ENCODE peak calls at places on chromosomes 13 and 19, in four cellular contexts. A, O, T and Z are unnamed samples.

GRCh38 chr19:29389495-29389894 is 136.3 kb upstream of the VSTM2B start:
- DNase-seq in O (no peak), A (no peak), T (no peak), Z (no peak)

GRCh38 chr19:13430790-13431582 is 75.3 kb downstream of the CACNA1A start:
- DNase-seq in T (peak), A (no peak), O (peak), Z (no peak)

GRCh38 chr19:17213334-17213733 is 1.8 kb upstream of the USE1 start:
- DNase-seq in A (no peak), T (no peak), O (no peak), Z (no peak)

GRCh38 chr19:53772943-53773342 is 51.2 kb downstream of the NLRP12 start:
- DNase-seq in T (no peak), A (no peak), O (peak), Z (no peak)

GRCh38 chr13:50805805-50806204 is 37.7 kb downstream of the DLEU7 start:
- DNase-seq in A (no peak), T (no peak), O (no peak), Z (no peak)

GRCh38 chr13:109787135-109787954 is 962 bp upstream of the IRS2 start:
- DNase-seq in O (peak), T (no peak), A (no peak), Z (no peak)

GRCh38 chr13:113647351-113648217 is 10.4 kb downstream of the ATP4B start:
- DNase-seq in A (peak), T (no peak), O (peak), Z (peak)

GRCh38 chr13:106277483-106278154 is 257.8 kb downstream of the EFNB2 start:
- DNase-seq in T (no peak), A (no peak), O (peak), Z (no peak)

GRCh38 chr19:632228-633067 is 889 bp downstream of the POLRMT start:
- DNase-seq in O (no peak), A (no peak), T (no peak), Z (no peak)

GRCh38 chr19:28687296-28687695 is 525.7 kb downstream of the UQCRFS1 start:
- DNase-seq in O (no peak), A (no peak), T (no peak), Z (no peak)

GRCh38 chr19:34232566-34233481 is 21.5 kb upstream of the GARRE1 start:
- DNase-seq in T (peak), A (no peak), O (peak), Z (peak)

GRCh38 chr13:21304256-21304655 is 127.8 kb downstream of the MRPL57 start:
- DNase-seq in A (no peak), O (no peak), T (no peak), Z (no peak)

GRCh38 chr13:19672990-19673389 is 39.5 kb downstream of the MPHOSPH8 start:
- DNase-seq in T (no peak), O (no peak), A (no peak), Z (no peak)

GRCh38 chr19:35337984-35338296 is 9.0 kb downstream of the CD22 start:
- DNase-seq in T (no peak), O (no peak), A (no peak), Z (no peak)

GRCh38 chr13:69585656-69586055 is 522.0 kb upstream of the ATXN8OS start:
- DNase-seq in O (no peak), A (no peak), T (no peak), Z (no peak)

GRCh38 chr13:24927810-24928404 is 163.9 kb downstream of the RNF17 start:
- DNase-seq in A (no peak), O (no peak), T (no peak), Z (no peak)

GRCh38 chr13:24929196-24929595 is 165.2 kb downstream of the RNF17 start:
- DNase-seq in A (no peak), T (no peak), O (no peak), Z (no peak)

DNA sequence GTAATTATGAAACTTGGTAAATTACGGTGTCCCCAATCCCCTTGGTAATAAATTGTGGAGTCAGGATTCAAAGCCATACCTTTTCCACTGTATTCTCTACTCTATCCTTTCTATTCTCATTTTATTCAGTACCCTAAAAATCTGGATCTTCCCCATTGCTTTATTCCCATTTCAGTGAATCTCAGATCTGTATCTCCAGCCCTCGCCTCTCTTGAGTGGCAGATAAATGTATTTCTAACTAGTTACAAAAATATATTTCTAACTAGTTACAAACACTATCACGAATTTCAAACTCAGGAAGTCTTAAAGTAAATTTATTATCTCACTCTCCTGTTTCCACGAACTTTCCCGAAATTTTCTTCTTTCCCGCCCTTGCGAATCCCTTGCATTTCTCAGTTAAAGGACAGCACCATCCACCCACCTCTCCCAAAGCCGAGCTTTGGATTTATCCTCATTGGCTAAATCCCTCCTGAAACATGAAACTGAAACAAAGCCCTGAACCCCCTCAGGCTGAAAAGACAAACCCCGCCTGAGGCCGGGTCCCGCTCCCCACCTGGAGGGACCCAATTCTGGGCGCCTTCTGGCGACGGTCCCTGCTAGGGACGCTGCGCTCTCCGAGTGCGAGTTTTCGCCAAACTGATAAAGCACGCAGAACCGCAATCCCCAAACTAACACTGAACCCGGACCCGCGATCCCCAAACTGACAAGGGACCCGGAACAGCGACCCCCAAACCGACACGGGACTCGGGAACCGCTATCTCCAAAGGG is 164.3 kb upstream of the PABPC3 start:
- DNase-seq in A (no peak), O (no peak), T (no peak), Z (no peak)
- H3K4me3 ChIP-seq in A (no peak), O (peak), T (no peak), Z (no peak)

GRCh38 chr13:23870356-23871146 is 18.6 kb downstream of the MIPEP start:
- DNase-seq in O (no peak), T (no peak), A (no peak), Z (no peak)

GRCh38 chr13:23867027-23867491 is 22.1 kb downstream of the MIPEP start:
- DNase-seq in T (no peak), O (no peak), A (no peak), Z (no peak)

GRCh38 chr13:23876265-23876664 is 12.9 kb downstream of the MIPEP start:
- DNase-seq in A (no peak), O (no peak), T (no peak), Z (no peak)

GRCh38 chr13:23868521-23868920 is 20.7 kb downstream of the MIPEP start:
- DNase-seq in O (no peak), T (peak), A (no peak), Z (no peak)

GRCh38 chr13:23871616-23872220 is 17.5 kb downstream of the MIPEP start:
- DNase-seq in O (no peak), A (no peak), T (no peak), Z (no peak)
- TF ChIP-seq CTCF in O (peak), A (peak), T (peak), Z (peak)

DNA sequence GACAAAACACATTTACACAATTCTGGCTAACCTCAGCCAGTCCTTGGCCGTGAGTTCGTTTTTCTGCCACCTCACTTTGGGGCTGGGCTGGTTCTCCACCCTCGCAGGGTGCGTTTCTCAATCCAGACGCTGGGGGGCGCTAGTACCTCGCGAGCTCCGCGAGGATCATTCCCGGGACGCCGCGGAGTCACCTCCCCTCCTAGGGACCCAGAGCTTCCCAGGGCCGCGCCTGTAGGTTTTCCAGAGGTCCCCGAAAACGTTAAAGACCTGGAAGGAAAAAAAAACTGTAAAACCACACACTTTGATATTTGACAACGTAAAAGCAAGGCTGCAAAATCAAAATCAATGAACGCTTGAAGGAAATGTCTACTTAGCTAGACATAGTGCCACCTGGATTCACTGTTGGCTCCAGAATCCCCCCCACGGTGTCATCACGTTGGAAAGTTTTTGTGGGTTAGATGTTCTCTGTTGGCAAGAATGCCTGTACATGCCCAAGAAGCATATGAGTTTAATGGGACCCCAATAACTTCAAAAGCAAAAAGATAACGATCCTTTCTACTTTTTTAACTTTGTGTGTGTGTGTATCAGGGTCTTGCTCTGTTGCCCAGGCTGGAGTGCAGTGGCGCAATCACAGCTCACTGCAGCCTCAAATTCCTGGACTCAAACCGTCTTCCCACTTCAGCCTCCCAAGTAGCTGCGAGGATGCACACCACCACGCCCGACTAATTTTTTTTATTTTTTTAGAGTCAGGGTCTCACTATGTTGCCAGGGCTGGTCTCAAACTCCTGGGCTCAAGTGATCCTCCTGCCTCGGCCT is 34.5 kb upstream of the TPM4 start:
- DNase-seq in O (peak), A (no peak), T (no peak), Z (no peak)
- H3K4me3 ChIP-seq in O (peak), A (no peak), T (no peak), Z (no peak)

GRCh38 chr19:4345656-4346383 is 2.5 kb downstream of the MPND start:
- DNase-seq in O (no peak), A (no peak), T (no peak), Z (no peak)

GRCh38 chr19:4343845-4344713 is 717 bp downstream of the MPND start:
- DNase-seq in T (no peak), O (no peak), A (no peak), Z (no peak)

GRCh38 chr19:4342421-4343055 is 824 bp upstream of the MPND start:
- DNase-seq in O (peak), A (peak), T (peak), Z (peak)

GRCh38 chr19:4347521-4347920 is 4.2 kb downstream of the MPND start:
- DNase-seq in O (no peak), A (no peak), T (no peak), Z (no peak)

DNA sequence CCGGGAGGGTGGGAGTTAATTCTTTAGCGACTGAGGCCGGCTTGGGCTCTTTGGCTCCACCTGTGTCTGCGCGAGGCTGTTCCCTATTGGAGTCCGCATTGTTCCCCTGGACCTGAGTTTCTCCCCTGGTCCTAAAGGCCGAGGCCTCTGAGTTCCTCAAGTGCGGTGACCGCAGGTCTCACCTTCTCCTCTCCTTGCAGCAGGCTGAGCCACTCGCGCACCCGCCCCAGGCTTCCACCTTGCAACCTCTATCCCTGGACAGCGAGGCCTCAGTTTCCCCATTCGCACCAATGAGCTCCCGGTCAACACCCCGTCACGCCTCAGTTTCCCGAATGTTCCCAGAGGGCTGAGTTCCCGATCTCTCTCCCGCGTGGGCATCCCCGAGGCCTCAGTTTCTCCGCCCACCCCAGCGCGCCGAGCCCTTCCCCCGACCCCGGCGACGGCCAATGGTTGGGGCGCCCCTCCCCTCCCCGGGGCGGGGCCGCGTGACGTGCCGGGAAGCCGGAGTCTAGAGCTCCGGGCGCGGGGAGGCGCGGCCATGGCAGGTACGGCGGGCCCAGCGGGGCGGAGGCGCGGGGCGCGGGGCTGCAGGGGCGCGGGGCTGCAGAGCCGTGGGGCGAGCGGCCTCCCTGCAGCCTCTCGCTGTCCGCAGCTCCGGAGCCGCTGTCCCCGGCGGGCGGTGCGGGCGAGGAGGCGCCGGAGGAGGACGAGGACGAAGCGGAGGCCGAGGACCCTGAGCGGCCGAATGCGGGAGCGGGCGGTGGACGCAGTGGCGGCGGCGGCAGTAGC is at the start of gene MPND:
- DNase-seq in T (no peak), A (peak), O (peak), Z (no peak)
- TF ChIP-seq CTCF in T (peak), A (peak), O (peak), Z (peak)

DNA sequence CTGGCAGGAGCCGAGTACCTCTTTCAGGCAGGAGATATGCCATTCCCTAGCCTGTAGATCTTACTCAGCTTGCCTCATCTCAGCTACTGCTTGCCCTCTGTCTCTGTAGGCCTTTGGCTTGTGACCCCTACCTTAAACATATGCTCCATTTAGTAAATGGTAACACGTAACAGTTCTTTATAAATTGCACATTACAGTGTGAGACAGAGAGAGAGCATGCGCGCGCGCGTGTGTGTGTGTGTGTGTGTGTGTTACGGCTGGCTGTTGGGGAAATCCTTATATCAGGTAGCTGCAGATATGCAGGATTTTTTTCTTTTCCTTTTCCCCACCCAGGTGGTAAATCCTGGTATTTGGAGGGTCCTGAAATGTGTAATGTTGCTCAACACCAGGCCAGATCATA is 4.2 kb downstream of the SPINT2 start:
- DNase-seq in O (no peak), A (no peak), T (no peak), Z (no peak)
- H3K4me3 ChIP-seq in O (no peak), A (peak), T (peak), Z (no peak)

DNA sequence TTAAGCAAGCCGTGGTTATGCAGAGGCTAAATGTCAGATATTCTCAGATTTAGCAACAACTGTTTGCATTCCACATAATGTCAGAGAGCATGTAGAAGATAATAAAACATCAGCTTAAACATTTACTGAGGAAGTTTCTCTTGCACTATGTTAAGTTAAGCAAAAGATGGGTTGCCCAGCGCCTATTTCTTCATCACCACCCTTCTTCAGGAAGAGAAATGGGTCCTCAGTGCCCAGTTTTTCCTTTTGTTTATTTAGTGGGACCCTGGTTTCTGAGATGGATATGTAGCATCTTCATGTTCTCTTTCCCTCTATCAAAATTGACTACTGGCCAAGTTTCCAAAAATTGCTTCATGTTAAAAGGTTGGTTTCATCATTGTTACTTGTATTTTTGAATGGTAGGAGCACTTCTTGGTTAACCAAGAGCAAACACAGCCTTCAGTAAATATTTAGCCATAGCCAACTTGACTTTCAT is 356.8 kb downstream of the RFC3 start:
- DNase-seq in T (no peak), O (no peak), A (no peak), Z (no peak)
- TF ChIP-seq CTCF in T (no peak), O (no peak), A (no peak), Z (no peak)

GRCh38 chr19:2942928-2943640 is 1.7 kb downstream of the ZNF77 start:
- DNase-seq in T (no peak), A (no peak), O (no peak), Z (no peak)

GRCh38 chr19:2944775-2945574 is at the start of gene ZNF77:
- DNase-seq in T (peak), A (peak), O (peak), Z (peak)

GRCh38 chr19:2944403-2944774 is 382 bp downstream of the ZNF77 start:
- DNase-seq in O (no peak), T (no peak), A (no peak), Z (no peak)

GRCh38 chr19:2949939-2950285 is 5.1 kb upstream of the ZNF77 start:
- DNase-seq in T (no peak), O (peak), A (no peak), Z (no peak)

GRCh38 chr19:2945575-2946184 is 909 bp upstream of the ZNF77 start:
- DNase-seq in O (no peak), A (no peak), T (no peak), Z (no peak)
- H3K4me3 ChIP-seq in O (peak), A (peak), T (peak), Z (peak)

GRCh38 chr19:45758921-45759320 is 10.1 kb downstream of the SIX5 start:
- DNase-seq in T (no peak), A (no peak), O (no peak), Z (no peak)

GRCh38 chr19:45752639-45753038 is 16.4 kb downstream of the SIX5 start:
- DNase-seq in T (peak), O (no peak), A (no peak), Z (no peak)

GRCh38 chr19:45754323-45754722 is 14.7 kb downstream of the SIX5 start:
- DNase-seq in O (no peak), A (no peak), T (no peak), Z (no peak)

GRCh38 chr19:45757696-45758095 is 11.4 kb downstream of the SIX5 start:
- DNase-seq in O (no peak), A (no peak), T (no peak), Z (no peak)

DNA sequence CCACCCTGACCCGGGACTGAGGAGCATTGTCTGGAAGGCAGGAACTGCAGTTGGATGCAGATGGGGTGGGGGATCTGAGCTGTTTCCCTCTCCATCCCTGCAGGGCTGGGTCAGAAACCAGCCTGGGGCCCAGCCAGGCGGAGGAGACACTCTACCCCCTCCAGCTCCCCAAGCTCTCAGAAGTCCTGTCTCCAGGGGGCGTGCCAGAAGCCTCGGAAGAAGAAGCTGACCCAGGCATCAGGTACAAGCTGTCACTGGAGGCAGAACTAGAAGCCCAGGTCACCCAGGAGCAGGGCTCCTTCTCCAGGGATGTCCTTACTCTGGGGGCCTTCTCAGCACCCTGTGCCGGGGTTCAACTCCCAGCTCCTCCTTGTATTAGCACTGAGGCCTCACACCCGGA is 15.5 kb downstream of the SIX5 start:
- DNase-seq in T (no peak), A (no peak), O (no peak), Z (no peak)
- TF ChIP-seq CTCF in T (no peak), A (no peak), O (no peak), Z (peak)

GRCh38 chr19:37329686-37330085 is 41.2 kb upstream of the ZNF527 start:
- DNase-seq in T (no peak), A (no peak), O (no peak), Z (no peak)

GRCh38 chr19:37334179-37335071 is 36.5 kb upstream of the ZNF527 start:
- DNase-seq in A (peak), O (peak), T (peak), Z (peak)

GRCh38 chr19:37332839-37333238 is 38.1 kb upstream of the ZNF527 start:
- DNase-seq in O (no peak), T (no peak), A (no peak), Z (no peak)

DNA sequence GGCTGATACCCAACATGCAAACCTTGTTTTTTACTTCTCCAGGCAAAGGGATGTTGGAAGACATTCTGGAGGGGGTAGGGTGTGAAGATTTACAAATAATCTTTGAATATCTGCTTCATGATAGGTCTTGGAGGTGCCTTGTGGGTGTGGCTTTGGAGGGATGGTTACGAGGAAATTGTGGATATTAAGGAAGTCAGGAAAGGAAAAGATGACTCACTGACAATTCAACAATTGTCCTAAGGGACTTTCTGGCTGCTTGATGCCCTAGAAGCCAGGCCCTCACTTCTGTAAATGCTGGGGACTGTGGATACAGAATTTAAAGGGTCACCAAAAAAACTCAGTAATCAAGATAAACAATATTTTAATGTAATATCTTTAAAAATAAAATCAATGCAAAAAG is 37.4 kb upstream of the ZNF527 start:
- DNase-seq in A (no peak), T (no peak), O (no peak), Z (no peak)
- H3K4me3 ChIP-seq in A (no peak), T (no peak), O (no peak), Z (no peak)